ENCODE peak calls at places on chromosomes 7 and 10, in eight cellular contexts. P, N, J, S, D, M, H and R are unnamed samples.

GRCh38 chr7:142866361-142867096 is 11.7 kb downstream of the EPHB6 start:
- DNase-seq in P (no peak), N (no peak), J (no peak), S (peak), D (no peak), M (peak), H (no peak), R (peak)

GRCh38 chr10:38043516-38043915 is 33.0 kb downstream of the ZNF33A start:
- DNase-seq in P (no peak), N (no peak), J (no peak), S (no peak), D (no peak), M (no peak), H (no peak), R (no peak)

GRCh38 chr7:84136336-84136735 is 58.3 kb downstream of the SEMA3A start:
- DNase-seq in P (no peak), N (no peak), J (no peak), S (no peak), D (no peak), M (no peak), H (no peak), R (no peak)

GRCh38 chr10:44995581-44995913 is 5.2 kb upstream of the ZNF22 start:
- DNase-seq in P (no peak), N (no peak), J (no peak), S (no peak), D (no peak), M (no peak), H (no peak), R (no peak)

GRCh38 chr7:151276651-151277590 is 28.4 kb upstream of the SMARCD3 start:
- DNase-seq in P (peak), N (peak), J (peak), S (peak), D (peak), M (peak), H (no peak), R (peak)

GRCh38 chr10:44153901-44154670 is 230.8 kb downstream of the CXCL12 start:
- DNase-seq in P (no peak), N (no peak), J (no peak), S (no peak), D (no peak), M (no peak), H (no peak), R (no peak)

GRCh38 chr10:5595591-5596590 is 70.5 kb downstream of the ASB13 start:
- DNase-seq in P (no peak), N (peak), J (no peak), S (no peak), D (no peak), M (peak), H (peak), R (no peak)

GRCh38 chr7:148706368-148706767 is 7.7 kb downstream of the CUL1 start:
- DNase-seq in P (no peak), N (no peak), J (no peak), S (no peak), D (no peak), M (no peak), H (no peak), R (no peak)

GRCh38 chr7:76206633-76207032 is 4.9 kb downstream of the SRRM3 start:
- DNase-seq in P (no peak), N (no peak), J (no peak), S (no peak), D (no peak), M (peak), H (no peak), R (no peak)

GRCh38 chr7:73451780-73452398 is 18.3 kb downstream of the FZD9 start:
- DNase-seq in P (no peak), N (no peak), J (no peak), S (peak), D (peak), M (peak), H (peak), R (no peak)

GRCh38 chr10:59057350-59057749 is 119.1 kb upstream of the PHYHIPL start:
- DNase-seq in P (no peak), N (no peak), J (no peak), S (no peak), D (no peak), M (no peak), H (no peak), R (no peak)

GRCh38 chr7:134448359-134449229 is 10.3 kb downstream of the AKR1B1 start:
- DNase-seq in P (no peak), N (no peak), J (no peak), S (no peak), D (no peak), M (peak), H (peak), R (peak)

GRCh38 chr7:76091506-76091905 is 43.6 kb downstream of the MDH2 start:
- DNase-seq in P (no peak), N (no peak), J (no peak), S (no peak), D (no peak), M (no peak), H (no peak), R (no peak)

GRCh38 chr10:66717221-66717981 is 208.4 kb upstream of the LRRTM3 start:
- DNase-seq in P (no peak), N (no peak), J (no peak), S (no peak), D (no peak), M (no peak), H (peak), R (no peak)

GRCh38 chr10:114869500-114869899 is 47.9 kb downstream of the FHIP2A start:
- DNase-seq in P (no peak), N (no peak), J (no peak), S (no peak), D (no peak), M (peak), H (no peak), R (no peak)

GRCh38 chr10:130013938-130014733 is 50.1 kb upstream of the EBF3 start:
- DNase-seq in P (no peak), N (no peak), J (no peak), S (no peak), D (no peak), M (no peak), H (no peak), R (no peak)

GRCh38 chr10:3652886-3653285 is 132.1 kb downstream of the KLF6 start:
- DNase-seq in P (no peak), N (no peak), J (no peak), S (no peak), D (no peak), M (peak), H (no peak), R (no peak)

GRCh38 chr7:122082670-122083069 is 61.4 kb downstream of the AASS start:
- DNase-seq in P (no peak), N (no peak), J (no peak), S (no peak), D (no peak), M (no peak), H (no peak), R (no peak)